ENCODE peak calls at places on chromosomes 4 and X, in four cellular contexts. M is heart left ventricle, X is tibial nerve, L is HepG2. O is an unnamed sample.

GRCh38 chr4:73019462-73020047 is 50.0 kb downstream of the COX18 start:
- DNase-seq in M (no peak), X (peak; percentile 32), L (peak; percentile 23), O (peak; percentile 30)

GRCh38 chr4:118867311-118868067 is 21.2 kb upstream of the SYNPO2 start:
- DNase-seq in M (no peak), X (no peak), L (no peak), O (no peak)

GRCh38 chr4:141654098-141654497 is 17.7 kb downstream of the IL15 start:
- DNase-seq in M (peak; percentile 58), X (no peak), L (no peak), O (no peak)

GRCh38 chr4:13642576-13642975 is 15.1 kb upstream of the BOD1L1 start:
- DNase-seq in M (no peak), X (peak; percentile 37), L (no peak), O (no peak)

GRCh38 chr4:152020073-152020472 is 259.3 kb upstream of the GATB start:
- DNase-seq in M (no peak), X (no peak), L (no peak), O (no peak)

GRCh38 chr4:84852081-84852480 is 114.4 kb downstream of the WDFY3 start:
- DNase-seq in M (no peak), X (no peak), L (no peak), O (no peak)

GRCh38 chrX:1386338-1387127 is 5.4 kb downstream of the SLC25A6 start:
- DNase-seq in M (no peak), X (no peak), L (no peak), O (no peak)

GRCh38 chrX:108722561-108722960 is 13.8 kb downstream of the IRS4 start:
- DNase-seq in M (no peak), X (no peak), L (no peak), O (no peak)

GRCh38 chr4:54152846-54153600 is 53.1 kb downstream of the GSX2 start:
- DNase-seq in M (no peak), X (no peak), L (no peak), O (no peak)

GRCh38 chrX:1483843-1484637 is 31.3 kb upstream of the ASMTL start:
- DNase-seq in M (no peak), X (no peak), L (peak; percentile 18), O (no peak)

GRCh38 chrX:82816001-82816400 is 692.1 kb upstream of the POU3F4 start:
- DNase-seq in M (no peak), X (no peak), L (no peak), O (no peak)

GRCh38 chr4:108396900-108397299 is 223.5 kb upstream of the RPL34 start:
- DNase-seq in M (no peak), X (no peak), L (no peak), O (no peak)

GRCh38 chr4:38320833-38321232 is 343.2 kb upstream of the KLF3 start:
- DNase-seq in M (no peak), X (no peak), L (no peak), O (no peak)

GRCh38 chr4:173958445-173958844 is 325.0 kb downstream of the FBXO8 start:
- DNase-seq in M (no peak), X (no peak), L (no peak), O (no peak)

GRCh38 chrX:50183891-50184290 is 16.9 kb downstream of the AKAP4 start:
- DNase-seq in M (no peak), X (no peak), L (no peak), O (peak; percentile 7)

GRCh38 chr4:106316773-106317409 is 541 bp downstream of the AIMP1 start:
- DNase-seq in M (no peak), X (no peak), L (no peak), O (peak; percentile 59)

GRCh38 chr4:163688856-163689255 is 194.4 kb downstream of the TMA16 start:
- DNase-seq in M (no peak), X (no peak), L (no peak), O (no peak)

GRCh38 chr4:176387571-176387970 is 67.8 kb downstream of the SPCS3 start:
- DNase-seq in M (no peak), X (no peak), L (no peak), O (no peak)

GRCh38 chr4:62618042-62618441 is 1417.9 kb downstream of the ADGRL3 start:
- DNase-seq in M (no peak), X (no peak), L (no peak), O (no peak)

GRCh38 chrX:100980608-100981497 is 11.3 kb downstream of the ARL13A start:
- DNase-seq in M (peak; percentile 36), X (no peak), L (peak; percentile 39), O (no peak)

GRCh38 chr4:184510431-184510830 is 36.1 kb upstream of the IRF2 start:
- DNase-seq in M (no peak), X (no peak), L (no peak), O (no peak)

GRCh38 chrX:105646592-105647372 is 175.6 kb upstream of the NRK start:
- DNase-seq in M (no peak), X (no peak), L (no peak), O (no peak)

GRCh38 chr4:7757501-7758443 is 181.9 kb downstream of the AFAP1 start:
- DNase-seq in M (no peak), X (peak; percentile 48), L (no peak), O (no peak)

GRCh38 chrX:130443883-130444282 is 42.1 kb downstream of the RBMX2 start:
- DNase-seq in M (no peak), X (no peak), L (no peak), O (no peak)

GRCh38 chr4:74105656-74106275 is 6.8 kb upstream of the CXCL2 start:
- DNase-seq in M (peak; percentile 41), X (no peak), L (no peak), O (no peak)

GRCh38 chr4:83651846-83652245 is 115.9 kb downstream of the GPAT3 start:
- DNase-seq in M (no peak), X (no peak), L (no peak), O (no peak)

GRCh38 chr4:75710246-75710645 is 14.1 kb upstream of the USO1 start:
- DNase-seq in M (no peak), X (no peak), L (no peak), O (peak; percentile 30)

GRCh38 chr4:85107553-85107952 is 141.1 kb upstream of the WDFY3 start:
- DNase-seq in M (no peak), X (no peak), L (no peak), O (no peak)

GRCh38 chrX:10582215-10582733 is 38.1 kb downstream of the MID1 start:
- DNase-seq in M (no peak), X (no peak), L (no peak), O (peak; percentile 88)

GRCh38 chrX:85017721-85018120 is 14.0 kb downstream of the APOOL start:
- DNase-seq in M (no peak), X (no peak), L (no peak), O (no peak)

GRCh38 chr4:147286846-147287587 is 193.9 kb upstream of the EDNRA start:
- DNase-seq in M (no peak), X (no peak), L (no peak), O (no peak)

GRCh38 chr4:57065730-57066482 is 44.3 kb downstream of the IGFBP7 start:
- DNase-seq in M (no peak), X (no peak), L (no peak), O (no peak)
- TF ChIP-seq POLR2A in M (no peak), X (no peak), L (no peak), O (no peak)

GRCh38 chr4:6011271-6011671 is 7.0 kb downstream of the C4orf50 start:
- DNase-seq in M (no peak), X (no peak), L (no peak), O (no peak)

GRCh38 chr4:6010789-6011188 is 7.4 kb downstream of the C4orf50 start:
- DNase-seq in M (no peak), X (no peak), L (no peak), O (no peak)

GRCh38 chr4:6012200-6012599 is 6.0 kb downstream of the C4orf50 start:
- DNase-seq in M (no peak), X (no peak), L (no peak), O (no peak)

GRCh38 chr4:6011686-6012085 is 6.5 kb downstream of the C4orf50 start:
- DNase-seq in M (no peak), X (no peak), L (no peak), O (no peak)

DNA sequence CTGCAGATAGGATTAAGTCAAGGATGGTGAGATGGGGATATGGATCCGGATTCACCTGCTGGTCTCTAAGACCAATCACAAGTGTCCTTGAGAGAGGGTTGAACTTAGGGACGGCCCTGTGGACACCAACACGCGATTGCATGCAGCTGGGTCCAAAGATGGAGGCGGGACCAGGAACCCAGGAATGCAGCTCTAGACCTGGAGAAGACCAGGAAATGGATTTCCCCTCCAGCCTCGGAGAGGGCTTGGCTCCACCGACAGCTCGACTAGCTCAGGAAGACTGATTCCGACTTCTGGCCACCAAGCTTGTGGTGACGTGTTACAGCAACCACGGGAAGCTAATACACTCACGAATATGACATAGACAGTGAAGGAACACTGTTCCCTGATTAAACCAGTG is 4.7 kb downstream of the C4orf50 start:
- DNase-seq in M (no peak), X (no peak), L (no peak), O (no peak)
- TF ChIP-seq POLR2A in M (no peak), X (no peak), L (no peak), O (no peak)

DNA sequence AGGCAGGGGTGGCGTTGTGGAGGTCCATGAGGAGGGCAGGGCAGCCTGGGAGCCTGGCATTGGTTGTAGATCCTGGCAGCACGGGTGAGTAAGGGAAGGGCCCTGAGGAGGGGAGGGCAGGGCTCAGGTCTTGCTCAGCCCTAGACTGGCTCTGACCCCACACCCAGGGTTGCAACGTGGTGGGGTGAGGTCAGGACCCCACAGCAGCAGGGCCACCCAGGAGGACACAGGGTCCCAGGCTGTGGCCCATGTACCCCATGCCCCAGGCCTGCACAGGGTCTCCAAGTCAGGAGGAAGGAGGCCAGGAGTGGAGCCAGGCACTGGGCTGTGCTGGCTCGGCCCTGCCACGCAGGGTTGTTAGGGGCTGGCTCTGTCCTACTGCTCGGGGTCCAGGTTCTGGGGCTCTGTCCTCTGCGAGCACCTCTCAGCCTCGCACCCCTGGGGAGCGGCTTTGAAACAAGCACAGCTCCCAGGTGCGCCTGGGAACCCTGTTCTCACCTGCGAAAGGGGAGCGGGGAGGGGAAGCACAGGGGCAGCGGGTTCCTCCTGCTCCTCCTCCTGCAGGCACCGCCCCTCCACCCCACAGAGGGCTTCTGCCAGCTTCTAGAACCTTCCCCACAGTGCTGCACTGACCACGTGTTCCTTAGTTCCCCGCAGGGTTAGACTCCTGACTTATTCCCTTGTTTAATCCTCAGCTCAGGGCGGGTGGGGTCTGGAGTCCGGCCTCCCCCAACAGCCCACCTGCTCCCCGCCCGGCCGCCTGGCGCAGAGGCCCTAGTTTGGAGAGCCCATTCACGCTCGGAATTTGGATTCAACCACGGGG is 20.4 kb downstream of the MSANTD1 start:
- DNase-seq in M (no peak), X (no peak), L (no peak), O (no peak)
- TF ChIP-seq POLR2A in M (no peak), X (no peak), L (no peak), O (no peak)

GRCh38 chrX:71365876-71366673 is at the start of gene TAF1:
- DNase-seq in M (peak; percentile 96), X (peak; percentile 89), L (peak; percentile 96), O (peak; percentile 98)
- TF ChIP-seq POLR2A in M (peak; percentile 54), X (peak; percentile 51), L (peak; percentile 81), O (peak; percentile 97)

O was measured in erythroblast.